ENCODE peak calls at places on chromosome 2, in seven cellular contexts. X is stimulated activated CD4-positive, alpha-beta T cell treated with anti-CD3 and anti-CD28 coated beads, Interleukin-15, amount 100 ng/mL, for 24 hours; Z is endothelial cell of umbilical vein; P is pancreas; G is kidney; B is IMR-90; R is uterus. U is an unnamed sample.

GRCh38 chr2:158232476-158232875 is 130.8 kb downstream of the UPP2 start:
- DNase-seq in B (no peak), Z (peak), G (no peak), R (no peak), P (no peak), X (no peak), U (no peak)

GRCh38 chr2:149908731-149909690 is 321.4 kb upstream of the MMADHC start:
- DNase-seq in G (no peak), X (no peak), P (no peak), R (no peak), B (peak), Z (no peak), U (peak)

GRCh38 chr2:162056796-162057399 is 17.1 kb downstream of the DPP4 start:
- DNase-seq in P (no peak), B (no peak), R (no peak), G (no peak), Z (no peak), X (no peak), U (no peak)

GRCh38 chr2:37634914-37635358 is 36.5 kb downstream of the CDC42EP3 start:
- DNase-seq in R (no peak), Z (no peak), P (no peak), X (no peak), G (no peak), B (no peak), U (no peak)

GRCh38 chr2:152762202-152762601 is 43.8 kb downstream of the ARL6IP6 start:
- DNase-seq in P (no peak), R (no peak), B (peak), G (no peak), Z (no peak), X (no peak), U (no peak)

GRCh38 chr2:112693596-112693995 is 27.2 kb upstream of the NT5DC4 start:
- DNase-seq in R (no peak), X (no peak), P (no peak), B (no peak), Z (no peak), G (no peak), U (peak)

GRCh38 chr2:99638791-99639190 is 149.0 kb upstream of the REV1 start:
- DNase-seq in R (no peak), B (no peak), G (no peak), Z (no peak), X (no peak), P (no peak), U (no peak)

GRCh38 chr2:37894601-37895000 is 30.5 kb upstream of the RMDN2 start:
- DNase-seq in R (no peak), Z (no peak), G (no peak), X (no peak), B (peak), P (no peak), U (peak)

GRCh38 chr2:235594041-235594440 is 100.2 kb downstream of the AGAP1 start:
- DNase-seq in Z (peak), P (no peak), B (peak), R (no peak), X (no peak), G (no peak), U (no peak)

GRCh38 chr2:179107737-179108136 is 57.8 kb upstream of the CCDC141 start:
- DNase-seq in G (no peak), X (no peak), Z (peak), B (peak), R (no peak), P (no peak), U (peak)

GRCh38 chr2:217714268-217714643 is 288.5 kb downstream of the TNS1 start:
- DNase-seq in Z (peak), X (no peak), G (peak), P (no peak), B (peak), R (peak), U (peak)

GRCh38 chr2:127566139-127566417 is 30.6 kb downstream of the MYO7B start:
- DNase-seq in R (no peak), G (no peak), Z (no peak), B (no peak), X (no peak), P (no peak), U (no peak)

GRCh38 chr2:171711351-171711750 is 24.1 kb downstream of the DYNC1I2 start:
- DNase-seq in B (peak), X (no peak), R (no peak), Z (peak), P (no peak), G (no peak), U (no peak)

GRCh38 chr2:223865124-223865523 is 27.7 kb upstream of the AP1S3 start:
- DNase-seq in X (no peak), G (no peak), B (no peak), P (no peak), Z (no peak), R (no peak), U (no peak)

GRCh38 chr2:61911510-61911909 is 6.0 kb downstream of the COMMD1 start:
- DNase-seq in Z (no peak), P (no peak), G (no peak), R (no peak), B (peak), X (no peak), U (no peak)

GRCh38 chr2:70767699-70768584 is at the start of gene ADD2:
- DNase-seq in P (peak), B (peak), Z (peak), R (no peak), G (no peak), X (peak), U (no peak)